ENCODE peak calls at places on chromosomes 5 and 9, in eight cellular contexts. M is kidney glomerular epithelial cell; Z is hepatocyte; D is GM04503; K is left lung; E is activated T-helper 1 cell treated with anti-CD3 and anti-CD28 coated beads, Interleukin-2, amount 50 U/mL, for 16 hours; R is Ammon's horn; V is HTR-8/SVneo. J is an unnamed sample.

GRCh38 chr5:139707445-139708003 is 59.4 kb downstream of the CXXC5 start:
- DNase-seq in M (no peak), Z (peak), D (no peak), K (no peak), E (no peak), R (peak), V (no peak), J (no peak)

GRCh38 chr5:56211298-56211865 is 21.7 kb downstream of the ANKRD55 start:
- DNase-seq in M (peak), Z (peak), D (peak), K (peak), E (no peak), R (no peak), V (peak), J (no peak)

GRCh38 chr9:4596165-4596922 is 65.8 kb upstream of the PLPP6 start:
- DNase-seq in M (no peak), Z (no peak), D (no peak), K (no peak), E (no peak), R (peak), V (no peak), J (no peak)

GRCh38 chr5:170211575-170212334 is 21.0 kb upstream of the C5orf58 start:
- DNase-seq in M (no peak), Z (no peak), D (no peak), K (no peak), E (no peak), R (no peak), V (no peak), J (no peak)

GRCh38 chr5:13613621-13614020 is 330.9 kb downstream of the DNAH5 start:
- DNase-seq in M (no peak), Z (no peak), D (no peak), K (no peak), E (no peak), R (no peak), V (no peak), J (no peak)

GRCh38 chr9:6781476-6781875 is 23.7 kb downstream of the KDM4C start:
- DNase-seq in M (no peak), Z (no peak), D (no peak), K (no peak), E (no peak), R (peak), V (no peak), J (no peak)

GRCh38 chr5:92002875-92003274 is 619.8 kb upstream of the ARRDC3 start:
- DNase-seq in M (no peak), Z (no peak), D (peak), K (no peak), E (no peak), R (no peak), V (no peak), J (no peak)

GRCh38 chr5:133285583-133286021 is 233.8 kb downstream of the HSPA4 start:
- DNase-seq in M (peak), Z (no peak), D (no peak), K (no peak), E (no peak), R (no peak), V (peak), J (peak)

GRCh38 chr9:132978451-132979087 is at the start of gene GFI1B:
- DNase-seq in M (no peak), Z (peak), D (no peak), K (no peak), E (no peak), R (no peak), V (no peak), J (peak)

GRCh38 chr5:67414712-67415111 is 218.1 kb upstream of the CD180 start:
- DNase-seq in M (no peak), Z (no peak), D (peak), K (no peak), E (no peak), R (no peak), V (no peak), J (no peak)

GRCh38 chr5:174186096-174186495 is 140.6 kb downstream of the NSG2 start:
- DNase-seq in M (no peak), Z (no peak), D (no peak), K (no peak), E (no peak), R (no peak), V (no peak), J (no peak)

GRCh38 chr5:127053049-127053448 is 20.3 kb downstream of the C5orf63 start:
- DNase-seq in M (no peak), Z (no peak), D (no peak), K (no peak), E (no peak), R (no peak), V (no peak), J (no peak)

GRCh38 chr5:66828551-66829421 is 232.6 kb downstream of the MAST4 start:
- DNase-seq in M (peak), Z (peak), D (no peak), K (peak), E (no peak), R (peak), V (no peak), J (peak)

GRCh38 chr5:98227489-98227888 is 546.0 kb upstream of the RGMB start:
- DNase-seq in M (no peak), Z (no peak), D (no peak), K (no peak), E (no peak), R (no peak), V (no peak), J (no peak)

GRCh38 chr9:13942695-13943094 is 371.2 kb downstream of the NFIB start:
- DNase-seq in M (peak), Z (peak), D (peak), K (no peak), E (no peak), R (peak), V (peak), J (no peak)

GRCh38 chr9:89421595-89421994 is 76.3 kb downstream of the SEMA4D start:
- DNase-seq in M (no peak), Z (no peak), D (no peak), K (no peak), E (no peak), R (no peak), V (no peak), J (no peak)

GRCh38 chr9:80811003-80811402 is 878.3 kb downstream of the TLE1 start:
- DNase-seq in M (no peak), Z (no peak), D (no peak), K (no peak), E (no peak), R (no peak), V (no peak), J (no peak)

GRCh38 chr5:141683596-141684161 is 1.6 kb upstream of the ARAP3 start:
- DNase-seq in M (no peak), Z (no peak), D (no peak), K (no peak), E (no peak), R (no peak), V (no peak), J (no peak)

GRCh38 chr5:151569132-151570046 is 21.7 kb downstream of the FAT2 start:
- DNase-seq in M (peak), Z (no peak), D (no peak), K (no peak), E (no peak), R (no peak), V (no peak), J (no peak)

GRCh38 chr9:109781086-109781485 is 1.1 kb downstream of the PALM2AKAP2 start:
- DNase-seq in M (no peak), Z (no peak), D (no peak), K (no peak), E (no peak), R (no peak), V (no peak), J (no peak)

GRCh38 chr9:4665357-4665756 is 923 bp downstream of the SPATA6L start:
- DNase-seq in M (no peak), Z (no peak), D (no peak), K (no peak), E (no peak), R (peak), V (no peak), J (no peak)

GRCh38 chr5:52859619-52860018 is 71.9 kb downstream of the ITGA1 start:
- DNase-seq in M (no peak), Z (no peak), D (peak), K (no peak), E (no peak), R (no peak), V (peak), J (no peak)

GRCh38 chr5:14872070-14872989 is 752 bp upstream of the ANKH start:
- DNase-seq in M (peak), Z (peak), D (no peak), K (peak), E (peak), R (peak), V (peak), J (peak)

GRCh38 chr9:7094052-7094451 is 336.3 kb downstream of the KDM4C start:
- DNase-seq in M (no peak), Z (no peak), D (no peak), K (no peak), E (no peak), R (no peak), V (no peak), J (no peak)

GRCh38 chr5:83595217-83595616 is 123.7 kb downstream of the VCAN start:
- DNase-seq in M (no peak), Z (no peak), D (no peak), K (no peak), E (no peak), R (no peak), V (no peak), J (no peak)

GRCh38 chr9:1231998-1232919 is 182.1 kb downstream of the DMRT2 start:
- DNase-seq in M (peak), Z (no peak), D (peak), K (peak), E (no peak), R (peak), V (no peak), J (no peak)

GRCh38 chr9:137140151-137141012 is 1.4 kb downstream of the GRIN1 start:
- DNase-seq in M (no peak), Z (no peak), D (no peak), K (no peak), E (no peak), R (peak), V (no peak), J (no peak)

GRCh38 chr5:91956738-91957137 is 573.6 kb upstream of the ARRDC3 start:
- DNase-seq in M (no peak), Z (no peak), D (no peak), K (no peak), E (no peak), R (no peak), V (no peak), J (no peak)

J was measured in RPMI8226.